ENCODE peak calls at places on chromosomes 3 and 15, in seven cellular contexts. One of them, this sample, is unnamed.

GRCh38 chr3:172626241-172626640 is 84.6 kb downstream of the NCEH1 start:
- DNase-seq in hypothalamus: no peak
- DNase-seq in HEK293T: no peak
- DNase-seq in stimulated activated CD8-positive, alpha-beta memory T cell treated with anti-CD3 and anti-CD28 coated beads, Interleukin-7, amount 100 ng/mL, for 1 hour: no peak
- DNase-seq in GM12864: no peak
- DNase-seq in iPS DF 19.7: no peak
- DNase-seq in T-helper 2 cell: no peak
- DNase-seq in this sample: no peak

GRCh38 chr3:101720851-101721649 is 3.4 kb upstream of the CEP97 start:
- DNase-seq in hypothalamus: no peak
- DNase-seq in HEK293T: no peak
- DNase-seq in stimulated activated CD8-positive, alpha-beta memory T cell treated with anti-CD3 and anti-CD28 coated beads, Interleukin-7, amount 100 ng/mL, for 1 hour: no peak
- DNase-seq in GM12864: no peak
- DNase-seq in iPS DF 19.7: no peak
- DNase-seq in T-helper 2 cell: no peak
- DNase-seq in this sample: no peak

GRCh38 chr3:50557106-50557505 is 10.4 kb downstream of the C3orf18 start:
- DNase-seq in hypothalamus: no peak
- DNase-seq in HEK293T: no peak
- DNase-seq in stimulated activated CD8-positive, alpha-beta memory T cell treated with anti-CD3 and anti-CD28 coated beads, Interleukin-7, amount 100 ng/mL, for 1 hour: no peak
- DNase-seq in GM12864: no peak
- DNase-seq in iPS DF 19.7: no peak
- DNase-seq in T-helper 2 cell: no peak
- DNase-seq in this sample: no peak

GRCh38 chr3:72890166-72890925 is 2.5 kb downstream of the GXYLT2 start:
- DNase-seq in hypothalamus: no peak
- DNase-seq in HEK293T: no peak
- DNase-seq in stimulated activated CD8-positive, alpha-beta memory T cell treated with anti-CD3 and anti-CD28 coated beads, Interleukin-7, amount 100 ng/mL, for 1 hour: no peak
- DNase-seq in GM12864: no peak
- DNase-seq in iPS DF 19.7: no peak
- DNase-seq in T-helper 2 cell: no peak
- DNase-seq in this sample: no peak

GRCh38 chr3:43309372-43310305 is 23.3 kb downstream of the SNRK start:
- DNase-seq in hypothalamus: no peak
- DNase-seq in HEK293T: no peak
- DNase-seq in stimulated activated CD8-positive, alpha-beta memory T cell treated with anti-CD3 and anti-CD28 coated beads, Interleukin-7, amount 100 ng/mL, for 1 hour: no peak
- DNase-seq in GM12864: no peak
- DNase-seq in iPS DF 19.7: no peak
- DNase-seq in T-helper 2 cell: no peak
- DNase-seq in this sample: no peak

GRCh38 chr3:167872941-167873340 is 137.4 kb downstream of the SERPINI1 start:
- DNase-seq in hypothalamus: no peak
- DNase-seq in HEK293T: no peak
- DNase-seq in stimulated activated CD8-positive, alpha-beta memory T cell treated with anti-CD3 and anti-CD28 coated beads, Interleukin-7, amount 100 ng/mL, for 1 hour: no peak
- DNase-seq in GM12864: no peak
- DNase-seq in iPS DF 19.7: no peak
- DNase-seq in T-helper 2 cell: no peak
- DNase-seq in this sample: no peak

GRCh38 chr3:46905191-46905560 is 27.7 kb downstream of the PTH1R start:
- DNase-seq in hypothalamus: no peak
- DNase-seq in HEK293T: no peak
- DNase-seq in stimulated activated CD8-positive, alpha-beta memory T cell treated with anti-CD3 and anti-CD28 coated beads, Interleukin-7, amount 100 ng/mL, for 1 hour: no peak
- DNase-seq in GM12864: no peak
- DNase-seq in iPS DF 19.7: no peak
- DNase-seq in T-helper 2 cell: no peak
- DNase-seq in this sample: peak

GRCh38 chr3:140499114-140499757 is 178.6 kb upstream of the TRIM42 start:
- DNase-seq in hypothalamus: no peak
- DNase-seq in HEK293T: no peak
- DNase-seq in stimulated activated CD8-positive, alpha-beta memory T cell treated with anti-CD3 and anti-CD28 coated beads, Interleukin-7, amount 100 ng/mL, for 1 hour: no peak
- DNase-seq in GM12864: no peak
- DNase-seq in iPS DF 19.7: no peak
- DNase-seq in T-helper 2 cell: no peak
- DNase-seq in this sample: no peak

GRCh38 chr15:38072507-38073277 is 138.3 kb downstream of the TMCO5A start:
- DNase-seq in hypothalamus: peak
- DNase-seq in HEK293T: peak
- DNase-seq in stimulated activated CD8-positive, alpha-beta memory T cell treated with anti-CD3 and anti-CD28 coated beads, Interleukin-7, amount 100 ng/mL, for 1 hour: no peak
- DNase-seq in GM12864: peak
- DNase-seq in iPS DF 19.7: peak
- DNase-seq in T-helper 2 cell: no peak
- DNase-seq in this sample: peak

GRCh38 chr3:127951276-127951675 is 36.2 kb downstream of the KBTBD12 start:
- DNase-seq in hypothalamus: no peak
- DNase-seq in HEK293T: no peak
- DNase-seq in stimulated activated CD8-positive, alpha-beta memory T cell treated with anti-CD3 and anti-CD28 coated beads, Interleukin-7, amount 100 ng/mL, for 1 hour: no peak
- DNase-seq in GM12864: no peak
- DNase-seq in iPS DF 19.7: no peak
- DNase-seq in T-helper 2 cell: no peak
- DNase-seq in this sample: no peak

GRCh38 chr3:46353639-46354410 is at the start of gene CCR2:
- DNase-seq in hypothalamus: no peak
- DNase-seq in HEK293T: no peak
- DNase-seq in stimulated activated CD8-positive, alpha-beta memory T cell treated with anti-CD3 and anti-CD28 coated beads, Interleukin-7, amount 100 ng/mL, for 1 hour: no peak
- DNase-seq in GM12864: no peak
- DNase-seq in iPS DF 19.7: no peak
- DNase-seq in T-helper 2 cell: no peak
- DNase-seq in this sample: no peak

This sample was measured in body of pancreas.